ENCODE peak calls at places on chromosomes 12 and 14, in four cellular contexts. One of them, this sample, is unnamed.
A peak's percentile ranks its signal among the peaks of the same experiment; 100 is the strongest.

GRCh38 chr14:75645051-75645450 is 15.6 kb downstream of the ERG28 start:
- DNase-seq in ELR: no peak
- DNase-seq in A172: no peak
- DNase-seq in stimulated activated CD4-positive, alpha-beta T cell treated with anti-CD3 and anti-CD28 coated beads, Interleukin-2, amount 100 ng/mL, for 48 hours: no peak
- DNase-seq in this sample: no peak

GRCh38 chr12:84807249-84807648 is 105.3 kb downstream of the SLC6A15 start:
- DNase-seq in A172: peak; percentile 49
- DNase-seq in ELR: peak; percentile 20
- DNase-seq in stimulated activated CD4-positive, alpha-beta T cell treated with anti-CD3 and anti-CD28 coated beads, Interleukin-2, amount 100 ng/mL, for 48 hours: no peak
- DNase-seq in this sample: no peak

GRCh38 chr12:112190626-112191025 is 65.3 kb downstream of the TRAFD1 start:
- DNase-seq in ELR: no peak
- DNase-seq in stimulated activated CD4-positive, alpha-beta T cell treated with anti-CD3 and anti-CD28 coated beads, Interleukin-2, amount 100 ng/mL, for 48 hours: no peak
- DNase-seq in A172: no peak
- DNase-seq in this sample: no peak

GRCh38 chr12:89038831-89039509 is 313.3 kb downstream of the DUSP6 start:
- DNase-seq in A172: no peak
- DNase-seq in ELR: no peak
- DNase-seq in stimulated activated CD4-positive, alpha-beta T cell treated with anti-CD3 and anti-CD28 coated beads, Interleukin-2, amount 100 ng/mL, for 48 hours: no peak
- DNase-seq in this sample: no peak

GRCh38 chr12:29153231-29153630 is 4.2 kb downstream of the FAR2 start:
- DNase-seq in ELR: no peak
- DNase-seq in A172: no peak
- DNase-seq in stimulated activated CD4-positive, alpha-beta T cell treated with anti-CD3 and anti-CD28 coated beads, Interleukin-2, amount 100 ng/mL, for 48 hours: no peak
- DNase-seq in this sample: no peak

GRCh38 chr12:53324113-53324778 is 2.8 kb upstream of the AAAS start:
- DNase-seq in ELR: no peak
- DNase-seq in stimulated activated CD4-positive, alpha-beta T cell treated with anti-CD3 and anti-CD28 coated beads, Interleukin-2, amount 100 ng/mL, for 48 hours: peak; percentile 48
- DNase-seq in A172: no peak
- DNase-seq in this sample: no peak

GRCh38 chr12:90896164-90896563 is 58.8 kb downstream of the CCER1 start:
- DNase-seq in ELR: peak; percentile 90
- DNase-seq in stimulated activated CD4-positive, alpha-beta T cell treated with anti-CD3 and anti-CD28 coated beads, Interleukin-2, amount 100 ng/mL, for 48 hours: no peak
- DNase-seq in A172: peak; percentile 88
- DNase-seq in this sample: no peak

GRCh38 chr12:53219116-53219955 is 12.3 kb upstream of the ITGB7 start:
- DNase-seq in stimulated activated CD4-positive, alpha-beta T cell treated with anti-CD3 and anti-CD28 coated beads, Interleukin-2, amount 100 ng/mL, for 48 hours: peak; percentile 61
- DNase-seq in ELR: peak; percentile 63
- DNase-seq in A172: no peak
- DNase-seq in this sample: no peak

GRCh38 chr12:131067993-131068942 is 114.6 kb downstream of the ADGRD1 start:
- DNase-seq in stimulated activated CD4-positive, alpha-beta T cell treated with anti-CD3 and anti-CD28 coated beads, Interleukin-2, amount 100 ng/mL, for 48 hours: no peak
- DNase-seq in ELR: no peak
- DNase-seq in A172: no peak
- DNase-seq in this sample: no peak

GRCh38 chr14:100773331-100774163 is 46.9 kb downstream of the DLK1 start:
- DNase-seq in A172: no peak
- DNase-seq in stimulated activated CD4-positive, alpha-beta T cell treated with anti-CD3 and anti-CD28 coated beads, Interleukin-2, amount 100 ng/mL, for 48 hours: no peak
- DNase-seq in ELR: no peak
- DNase-seq in this sample: no peak

GRCh38 chr14:85607571-85608219 is 77.8 kb downstream of the FLRT2 start:
- DNase-seq in ELR: peak; percentile 97
- DNase-seq in stimulated activated CD4-positive, alpha-beta T cell treated with anti-CD3 and anti-CD28 coated beads, Interleukin-2, amount 100 ng/mL, for 48 hours: no peak
- DNase-seq in A172: peak; percentile 8
- DNase-seq in this sample: no peak

GRCh38 chr14:96893966-96894622 is 96.9 kb downstream of the VRK1 start:
- DNase-seq in stimulated activated CD4-positive, alpha-beta T cell treated with anti-CD3 and anti-CD28 coated beads, Interleukin-2, amount 100 ng/mL, for 48 hours: no peak
- DNase-seq in A172: no peak
- DNase-seq in ELR: no peak
- DNase-seq in this sample: no peak

GRCh38 chr14:20490563-20490962 is 14.8 kb upstream of the RNASE10 start:
- DNase-seq in stimulated activated CD4-positive, alpha-beta T cell treated with anti-CD3 and anti-CD28 coated beads, Interleukin-2, amount 100 ng/mL, for 48 hours: no peak
- DNase-seq in ELR: no peak
- DNase-seq in A172: no peak
- DNase-seq in this sample: no peak

This sample was measured in neural crest cell.